ENCODE peak calls at places on chromosomes 7 and 10, in five cellular contexts. C is HCT116, P is OCI-LY7, I is osteoblast, Z is fibroblast of lung. O is an unnamed sample. For H4K20me1, the result is how much of the 10 kb centered on the place peaks cover.

GRCh38 chr7:39979406-39980073 is 29.5 kb downstream of the CDK13 start:
- DNase-seq in P (peak), C (no peak), Z (no peak), I (no peak), O (no peak)

GRCh38 chr7:109868215-109868614 is 1222.7 kb upstream of the LRRN3 start:
- DNase-seq in I (no peak), P (no peak), Z (no peak), C (no peak), O (no peak)

GRCh38 chr7:47482013-47482761 is 99.7 kb downstream of the TNS3 start:
- DNase-seq in P (no peak), Z (peak), C (no peak), I (peak), O (no peak)

GRCh38 chr10:48271323-48271722 is 3.2 kb downstream of the FRMPD2 start:
- DNase-seq in Z (no peak), P (no peak), C (no peak), I (no peak), O (no peak)

GRCh38 chr7:125927556-125927955 is 997.9 kb upstream of the POT1 start:
- DNase-seq in P (no peak), I (no peak), C (no peak), Z (no peak), O (peak)

GRCh38 chr10:124649209-124649608 is 95.0 kb downstream of the FAM53B start:
- DNase-seq in I (no peak), C (no peak), Z (no peak), P (no peak), O (no peak)

GRCh38 chr10:96890580-96890979 is 58.5 kb downstream of the LCOR start:
- DNase-seq in P (no peak), C (no peak), Z (no peak), I (no peak), O (no peak)

GRCh38 chr10:84401838-84402611 is 73.6 kb downstream of the CCSER2 start:
- DNase-seq in I (no peak), Z (no peak), P (no peak), C (no peak), O (no peak)

GRCh38 chr10:62043493-62043938 is 142.0 kb downstream of the ARID5B start:
- DNase-seq in P (peak), I (peak), Z (peak), C (no peak), O (no peak)

GRCh38 chr10:26859241-26860025 is 1.3 kb downstream of the ABI1 start:
- DNase-seq in C (no peak), Z (peak), I (no peak), P (no peak), O (peak)

GRCh38 chr10:26854524-26854923 is 6.2 kb downstream of the ABI1 start:
- DNase-seq in C (no peak), Z (no peak), P (no peak), I (no peak), O (no peak)

GRCh38 chr10:26857991-26858706 is 2.6 kb downstream of the ABI1 start:
- DNase-seq in Z (no peak), P (peak), C (no peak), I (no peak), O (no peak)

GRCh38 chr10:26858707-26859034 is 2.1 kb downstream of the ABI1 start:
- DNase-seq in C (no peak), P (peak), I (no peak), Z (peak), O (no peak)

DNA sequence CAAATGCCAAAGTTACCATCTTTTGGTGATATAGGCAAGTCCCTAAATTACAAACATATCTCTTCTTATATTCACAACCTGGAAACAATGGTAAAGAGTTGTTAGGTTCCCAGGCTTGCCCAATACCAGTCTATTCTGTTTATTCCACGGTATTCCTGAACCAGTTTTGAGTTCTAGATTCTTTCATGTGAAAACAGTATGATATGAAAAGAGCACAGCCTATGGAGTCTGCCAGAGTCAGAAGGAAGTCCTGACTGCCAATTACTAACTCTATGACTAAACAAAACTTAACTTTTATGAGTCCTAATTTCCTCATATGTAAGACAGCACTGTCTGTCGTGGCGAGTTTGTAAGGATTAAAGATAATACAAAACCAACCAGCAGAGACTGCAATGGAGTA is 5.6 kb downstream of the ABI1 start:
- DNase-seq in P (no peak), C (no peak), Z (no peak), I (peak), O (no peak)
- H4K20me1 ChIP-seq in P (under half), C (under half), Z (under half), I (under half), O (under half)

DNA sequence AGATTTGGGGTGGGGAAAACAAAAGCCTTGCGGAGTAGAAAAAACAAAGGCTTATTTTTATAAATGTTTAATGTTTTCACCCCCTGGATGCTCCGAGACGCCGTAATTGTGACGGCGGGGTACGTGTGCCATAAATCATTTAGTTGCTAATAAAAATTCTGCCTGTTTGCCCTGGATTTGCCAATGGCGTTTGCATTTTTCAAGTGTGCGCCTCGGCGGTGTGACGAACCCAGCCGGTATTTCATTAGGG is 2.5 kb upstream of the TNRC18 start:
- DNase-seq in Z (peak), I (no peak), C (no peak), P (no peak), O (no peak)
- H4K20me1 ChIP-seq in Z (under half), I (under half), C (under half), P (under half), O (half or more)

GRCh38 chr10:12445701-12446334 is 96.5 kb downstream of the CAMK1D start:
- DNase-seq in C (no peak), P (no peak), Z (no peak), I (no peak), O (no peak)
- H4K20me1 ChIP-seq in C (under half), P (under half), Z (under half), I (under half), O (under half)

GRCh38 chr10:114753126-114753525 is 68.5 kb upstream of the FHIP2A start:
- DNase-seq in P (no peak), I (no peak), C (no peak), Z (peak), O (no peak)

GRCh38 chr10:114754445-114755320 is 66.9 kb upstream of the FHIP2A start:
- DNase-seq in Z (peak), I (no peak), C (peak), P (no peak), O (no peak)

GRCh38 chr10:114758331-114758730 is 63.2 kb upstream of the FHIP2A start:
- DNase-seq in I (no peak), C (no peak), P (no peak), Z (no peak), O (peak)

GRCh38 chr10:114751856-114752255 is 69.7 kb upstream of the FHIP2A start:
- DNase-seq in C (no peak), P (no peak), Z (no peak), I (no peak), O (no peak)

GRCh38 chr10:114755537-114755936 is 66.0 kb upstream of the FHIP2A start:
- DNase-seq in P (no peak), Z (no peak), C (no peak), I (no peak), O (no peak)
- H4K20me1 ChIP-seq in P (under half), Z (under half), C (under half), I (under half), O (under half)

DNA sequence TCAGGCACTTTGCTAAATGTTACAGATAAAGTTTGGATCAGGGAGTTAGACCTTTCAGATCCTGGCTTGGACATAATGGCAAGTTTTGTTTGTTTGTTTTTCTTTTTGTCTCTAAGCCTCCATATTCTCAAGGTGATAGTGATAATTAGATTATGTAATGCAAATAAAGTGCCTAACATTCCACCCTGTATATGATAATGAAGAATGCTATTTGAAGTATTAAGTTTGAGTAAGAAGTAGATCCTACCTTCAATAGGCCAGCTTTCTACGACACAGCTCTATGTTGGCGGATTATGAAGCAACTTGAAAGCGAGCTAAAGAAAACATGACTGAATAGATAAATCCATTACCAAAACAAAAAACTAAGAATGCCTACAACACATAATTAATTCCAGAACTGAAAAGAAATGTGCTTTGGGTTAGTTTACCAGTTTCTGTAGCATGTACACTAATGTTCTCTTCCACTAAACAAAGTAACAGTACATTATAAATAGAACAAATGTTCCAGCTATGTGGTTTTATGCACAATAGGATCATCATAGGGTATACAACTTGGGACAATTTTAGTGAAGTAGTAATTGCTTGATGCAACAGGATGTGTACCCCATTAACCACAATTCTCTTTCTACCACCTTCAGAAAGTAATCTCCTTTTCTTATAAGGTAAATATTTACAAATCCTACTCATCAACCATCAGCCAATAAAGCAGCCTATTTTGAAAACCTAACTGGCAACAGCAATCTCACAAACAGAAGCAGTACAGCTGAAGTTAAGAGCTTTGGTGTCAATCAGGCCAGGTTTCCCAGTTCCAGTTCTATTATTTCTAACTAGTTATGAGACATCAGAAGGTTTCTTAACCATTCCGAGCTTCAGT is 1.5 kb downstream of the SEM1 start:
- DNase-seq in I (no peak), P (no peak), C (no peak), Z (no peak), O (no peak)
- H4K20me1 ChIP-seq in I (under half), P (under half), C (under half), Z (under half), O (under half)

GRCh38 chr7:111105269-111105668 is 14.3 kb downstream of the LRRN3 start:
- DNase-seq in I (no peak), C (no peak), Z (no peak), P (no peak), O (no peak)
- H4K20me1 ChIP-seq in I (under half), C (under half), Z (under half), P (under half), O (under half)

DNA sequence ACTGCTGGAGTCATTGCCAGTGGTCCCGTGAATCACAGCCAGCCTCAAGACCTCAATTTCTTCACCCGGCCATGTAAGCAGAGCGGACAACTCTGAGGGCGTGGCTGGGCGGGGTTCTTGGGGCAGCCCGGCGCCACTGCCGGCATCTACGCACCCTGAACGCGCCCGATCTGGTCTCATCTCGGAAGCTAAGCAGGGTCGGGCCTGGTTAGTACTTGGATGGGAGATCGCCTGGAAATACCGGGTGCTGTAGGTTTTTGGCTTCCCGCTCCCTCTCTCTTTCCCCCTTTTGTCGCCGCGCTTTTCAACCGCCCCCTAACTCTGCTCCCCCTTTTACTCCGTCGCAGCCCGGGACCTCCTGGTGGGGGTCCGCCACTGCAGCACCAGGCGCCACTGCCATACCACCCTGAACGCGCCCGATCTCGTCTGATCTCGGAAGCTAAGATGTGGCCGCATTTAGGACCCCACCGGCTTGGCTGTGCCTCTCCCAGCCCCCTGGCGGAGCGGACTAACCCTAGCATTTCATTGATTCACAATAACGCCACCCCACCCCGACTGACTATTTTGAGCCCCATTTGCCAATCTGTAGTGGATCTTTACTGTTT is 25.3 kb downstream of the GARIN1A start:
- DNase-seq in Z (peak), C (no peak), P (peak), I (no peak), O (peak)
- H4K20me1 ChIP-seq in Z (under half), C (under half), P (under half), I (under half), O (under half)

GRCh38 chr7:50229964-50230363 is 74.6 kb upstream of the IKZF1 start:
- DNase-seq in Z (no peak), C (peak), P (peak), I (no peak), O (peak)
- H4K20me1 ChIP-seq in Z (under half), C (under half), P (under half), I (under half), O (under half)

GRCh38 chr7:131341690-131342089 is 14.0 kb downstream of the MKLN1 start:
- DNase-seq in C (no peak), P (no peak), I (no peak), Z (no peak), O (peak)
- H4K20me1 ChIP-seq in C (under half), P (under half), I (half or more), Z (under half), O (under half)

DNA sequence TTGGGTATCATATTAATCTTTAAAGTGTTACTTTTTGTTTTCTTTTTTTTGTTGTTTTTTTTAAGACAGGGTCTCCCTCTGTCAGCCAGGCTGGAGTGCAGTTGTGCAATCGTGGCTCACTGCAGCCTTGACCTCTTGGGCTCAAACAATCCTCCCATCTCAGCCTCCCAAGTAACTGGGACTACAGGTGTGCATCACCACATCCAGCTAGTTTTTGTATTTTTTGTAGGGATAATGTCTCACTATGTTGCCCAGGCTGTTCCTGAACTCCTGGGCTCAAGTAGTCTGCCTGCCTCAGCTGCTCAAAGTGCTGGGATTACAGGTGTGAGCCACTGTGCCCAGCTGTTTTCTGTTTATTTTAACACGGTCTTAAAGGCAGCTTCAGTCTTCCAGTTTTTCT is 23.3 kb downstream of the KMT2E start:
- DNase-seq in P (no peak), Z (no peak), I (no peak), C (no peak), O (no peak)
- H4K20me1 ChIP-seq in P (under half), Z (under half), I (under half), C (under half), O (half or more)